ENCODE peak calls at places on chromosomes 4 and X, in eight cellular contexts. One of them, this sample, is unnamed.

GRCh38 chr4:175435437-175435836 is 376.6 kb downstream of the GPM6A start:
- DNase-seq in heart right ventricle: no peak
- DNase-seq in effector memory CD4-positive, alpha-beta T cell: no peak
- DNase-seq in neural progenitor cell: peak
- DNase-seq in pancreas: no peak
- DNase-seq in A673: peak
- DNase-seq in IMR-90: peak
- DNase-seq in brain microvascular endothelial cell: no peak
- DNase-seq in this sample: no peak

GRCh38 chr4:188032583-188032982 is 37.0 kb downstream of the ZFP42 start:
- DNase-seq in pancreas: no peak
- DNase-seq in heart right ventricle: no peak
- DNase-seq in IMR-90: no peak
- DNase-seq in brain microvascular endothelial cell: no peak
- DNase-seq in A673: no peak
- DNase-seq in neural progenitor cell: peak
- DNase-seq in effector memory CD4-positive, alpha-beta T cell: no peak
- DNase-seq in this sample: no peak

GRCh38 chr4:95417531-95417930 is 131.2 kb downstream of the UNC5C start:
- DNase-seq in pancreas: no peak
- DNase-seq in IMR-90: no peak
- DNase-seq in heart right ventricle: no peak
- DNase-seq in neural progenitor cell: no peak
- DNase-seq in effector memory CD4-positive, alpha-beta T cell: no peak
- DNase-seq in A673: no peak
- DNase-seq in brain microvascular endothelial cell: no peak
- DNase-seq in this sample: no peak

GRCh38 chrX:133544778-133545177 is 129.5 kb upstream of the GPC4 start:
- DNase-seq in effector memory CD4-positive, alpha-beta T cell: no peak
- DNase-seq in neural progenitor cell: no peak
- DNase-seq in pancreas: no peak
- DNase-seq in A673: no peak
- DNase-seq in IMR-90: no peak
- DNase-seq in brain microvascular endothelial cell: no peak
- DNase-seq in heart right ventricle: no peak
- DNase-seq in this sample: no peak

GRCh38 chrX:46375831-46376230 is 169.4 kb downstream of the ZNF674 start:
- DNase-seq in effector memory CD4-positive, alpha-beta T cell: no peak
- DNase-seq in pancreas: no peak
- DNase-seq in IMR-90: no peak
- DNase-seq in heart right ventricle: no peak
- DNase-seq in neural progenitor cell: no peak
- DNase-seq in A673: no peak
- DNase-seq in brain microvascular endothelial cell: no peak
- DNase-seq in this sample: no peak

GRCh38 chrX:16113978-16114554 is 9.3 kb upstream of the GRPR start:
- DNase-seq in neural progenitor cell: no peak
- DNase-seq in brain microvascular endothelial cell: no peak
- DNase-seq in heart right ventricle: no peak
- DNase-seq in effector memory CD4-positive, alpha-beta T cell: no peak
- DNase-seq in A673: no peak
- DNase-seq in pancreas: no peak
- DNase-seq in IMR-90: no peak
- DNase-seq in this sample: no peak

GRCh38 chrX:8748855-8749254 is 16.9 kb upstream of the ANOS1 start:
- DNase-seq in IMR-90: peak
- DNase-seq in effector memory CD4-positive, alpha-beta T cell: no peak
- DNase-seq in neural progenitor cell: peak
- DNase-seq in A673: peak
- DNase-seq in heart right ventricle: no peak
- DNase-seq in brain microvascular endothelial cell: peak
- DNase-seq in pancreas: no peak
- DNase-seq in this sample: peak

GRCh38 chrX:64152857-64153256 is 52.7 kb downstream of the AMER1 start:
- DNase-seq in heart right ventricle: no peak
- DNase-seq in effector memory CD4-positive, alpha-beta T cell: no peak
- DNase-seq in brain microvascular endothelial cell: no peak
- DNase-seq in pancreas: no peak
- DNase-seq in IMR-90: no peak
- DNase-seq in neural progenitor cell: peak
- DNase-seq in A673: no peak
- DNase-seq in this sample: no peak

GRCh38 chr4:7763788-7764187 is 175.9 kb downstream of the AFAP1 start:
- DNase-seq in pancreas: no peak
- DNase-seq in heart right ventricle: no peak
- DNase-seq in brain microvascular endothelial cell: peak
- DNase-seq in A673: no peak
- DNase-seq in neural progenitor cell: no peak
- DNase-seq in IMR-90: peak
- DNase-seq in effector memory CD4-positive, alpha-beta T cell: no peak
- DNase-seq in this sample: no peak

GRCh38 chr4:94262163-94263016 is 54.7 kb downstream of the SMARCAD1 start:
- DNase-seq in neural progenitor cell: no peak
- DNase-seq in IMR-90: no peak
- DNase-seq in pancreas: no peak
- DNase-seq in heart right ventricle: no peak
- DNase-seq in effector memory CD4-positive, alpha-beta T cell: no peak
- DNase-seq in A673: peak
- DNase-seq in brain microvascular endothelial cell: no peak
- DNase-seq in this sample: no peak

GRCh38 chr4:16893141-16893571 is 5.3 kb downstream of the LDB2 start:
- DNase-seq in IMR-90: peak
- DNase-seq in A673: peak
- DNase-seq in neural progenitor cell: no peak
- DNase-seq in heart right ventricle: no peak
- DNase-seq in pancreas: no peak
- DNase-seq in effector memory CD4-positive, alpha-beta T cell: no peak
- DNase-seq in brain microvascular endothelial cell: no peak
- DNase-seq in this sample: peak

GRCh38 chrX:72526534-72527508 is 45.8 kb downstream of the HDAC8 start:
- DNase-seq in A673: no peak
- DNase-seq in pancreas: no peak
- DNase-seq in IMR-90: peak
- DNase-seq in brain microvascular endothelial cell: peak
- DNase-seq in neural progenitor cell: no peak
- DNase-seq in effector memory CD4-positive, alpha-beta T cell: no peak
- DNase-seq in heart right ventricle: no peak
- DNase-seq in this sample: no peak

GRCh38 chrX:31199051-31199769 is 127.4 kb upstream of the FTHL17 start:
- DNase-seq in pancreas: no peak
- DNase-seq in A673: peak
- DNase-seq in heart right ventricle: no peak
- DNase-seq in neural progenitor cell: no peak
- DNase-seq in IMR-90: no peak
- DNase-seq in effector memory CD4-positive, alpha-beta T cell: no peak
- DNase-seq in brain microvascular endothelial cell: no peak
- DNase-seq in this sample: no peak

GRCh38 chrX:152819271-152819670 is 11.3 kb downstream of the CETN2 start:
- DNase-seq in A673: no peak
- DNase-seq in brain microvascular endothelial cell: no peak
- DNase-seq in IMR-90: peak
- DNase-seq in heart right ventricle: no peak
- DNase-seq in pancreas: no peak
- DNase-seq in neural progenitor cell: no peak
- DNase-seq in effector memory CD4-positive, alpha-beta T cell: no peak
- DNase-seq in this sample: no peak

GRCh38 chr4:64000241-64000640 is 409.0 kb downstream of the TECRL start:
- DNase-seq in IMR-90: no peak
- DNase-seq in heart right ventricle: no peak
- DNase-seq in pancreas: no peak
- DNase-seq in neural progenitor cell: no peak
- DNase-seq in A673: no peak
- DNase-seq in brain microvascular endothelial cell: no peak
- DNase-seq in effector memory CD4-positive, alpha-beta T cell: no peak
- DNase-seq in this sample: no peak

GRCh38 chrX:10015711-10016515 is 48.8 kb downstream of the CLDN34 start:
- DNase-seq in neural progenitor cell: peak
- DNase-seq in A673: peak
- DNase-seq in pancreas: peak
- DNase-seq in effector memory CD4-positive, alpha-beta T cell: no peak
- DNase-seq in heart right ventricle: peak
- DNase-seq in IMR-90: peak
- DNase-seq in brain microvascular endothelial cell: no peak
- DNase-seq in this sample: no peak

GRCh38 chr4:163681208-163681821 is 186.8 kb downstream of the TMA16 start:
- DNase-seq in heart right ventricle: no peak
- DNase-seq in A673: peak
- DNase-seq in brain microvascular endothelial cell: no peak
- DNase-seq in neural progenitor cell: peak
- DNase-seq in pancreas: no peak
- DNase-seq in IMR-90: peak
- DNase-seq in effector memory CD4-positive, alpha-beta T cell: peak
- DNase-seq in this sample: no peak

GRCh38 chrX:148288451-148288850 is 212.0 kb upstream of the AFF2 start:
- DNase-seq in effector memory CD4-positive, alpha-beta T cell: no peak
- DNase-seq in IMR-90: no peak
- DNase-seq in neural progenitor cell: no peak
- DNase-seq in pancreas: no peak
- DNase-seq in A673: no peak
- DNase-seq in brain microvascular endothelial cell: no peak
- DNase-seq in heart right ventricle: no peak
- DNase-seq in this sample: no peak

GRCh38 chr4:109079177-109079576 is 223.3 kb downstream of the COL25A1 start:
- DNase-seq in effector memory CD4-positive, alpha-beta T cell: no peak
- DNase-seq in heart right ventricle: no peak
- DNase-seq in neural progenitor cell: no peak
- DNase-seq in brain microvascular endothelial cell: no peak
- DNase-seq in IMR-90: peak
- DNase-seq in A673: no peak
- DNase-seq in pancreas: no peak
- DNase-seq in this sample: no peak
- H3K27ac ChIP-seq in effector memory CD4-positive, alpha-beta T cell: no peak
- H3K27ac ChIP-seq in heart right ventricle: no peak
- H3K27ac ChIP-seq in neural progenitor cell: no peak
- H3K27ac ChIP-seq in brain microvascular endothelial cell: peak
- H3K27ac ChIP-seq in IMR-90: no peak
- H3K27ac ChIP-seq in A673: no peak
- H3K27ac ChIP-seq in pancreas: no peak
- H3K27ac ChIP-seq in this sample: peak

DNA sequence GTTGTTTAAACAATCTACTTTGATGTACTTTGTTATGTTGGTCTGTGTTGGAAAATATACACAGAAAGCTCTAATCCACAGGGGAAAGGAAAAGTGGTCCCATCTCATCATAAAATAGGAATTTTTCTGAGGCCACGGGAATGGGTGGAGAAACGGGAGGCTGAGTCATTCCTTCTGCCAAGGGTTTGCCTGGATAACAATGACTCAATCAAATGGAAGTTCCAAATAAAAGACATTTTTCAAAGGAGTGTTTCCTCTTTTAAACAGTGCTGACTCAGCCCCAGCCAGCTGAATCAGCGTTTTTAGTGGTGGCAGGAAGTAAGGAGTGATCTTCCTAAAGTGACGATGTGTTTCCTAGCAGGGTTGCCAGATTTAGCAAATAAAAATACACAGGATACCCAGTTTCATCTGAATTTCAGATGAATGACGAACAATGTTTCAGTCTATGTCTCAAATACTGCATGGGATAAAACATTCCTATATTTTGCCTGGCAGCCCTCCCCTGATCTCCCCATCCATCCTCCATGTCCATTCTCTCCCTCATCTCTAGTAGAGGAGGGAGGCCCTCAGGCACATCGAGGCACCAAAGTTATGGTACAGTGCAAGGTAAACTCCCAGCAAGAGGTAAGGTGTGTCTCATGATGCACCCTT is 345.4 kb upstream of the GATB start:
- DNase-seq in brain microvascular endothelial cell: peak
- DNase-seq in IMR-90: peak
- DNase-seq in effector memory CD4-positive, alpha-beta T cell: no peak
- DNase-seq in heart right ventricle: peak
- DNase-seq in pancreas: no peak
- DNase-seq in A673: peak
- DNase-seq in neural progenitor cell: no peak
- DNase-seq in this sample: peak
- H3K27ac ChIP-seq in brain microvascular endothelial cell: peak
- H3K27ac ChIP-seq in IMR-90: peak
- H3K27ac ChIP-seq in effector memory CD4-positive, alpha-beta T cell: no peak
- H3K27ac ChIP-seq in heart right ventricle: peak
- H3K27ac ChIP-seq in pancreas: no peak
- H3K27ac ChIP-seq in A673: peak
- H3K27ac ChIP-seq in neural progenitor cell: no peak
- H3K27ac ChIP-seq in this sample: peak

DNA sequence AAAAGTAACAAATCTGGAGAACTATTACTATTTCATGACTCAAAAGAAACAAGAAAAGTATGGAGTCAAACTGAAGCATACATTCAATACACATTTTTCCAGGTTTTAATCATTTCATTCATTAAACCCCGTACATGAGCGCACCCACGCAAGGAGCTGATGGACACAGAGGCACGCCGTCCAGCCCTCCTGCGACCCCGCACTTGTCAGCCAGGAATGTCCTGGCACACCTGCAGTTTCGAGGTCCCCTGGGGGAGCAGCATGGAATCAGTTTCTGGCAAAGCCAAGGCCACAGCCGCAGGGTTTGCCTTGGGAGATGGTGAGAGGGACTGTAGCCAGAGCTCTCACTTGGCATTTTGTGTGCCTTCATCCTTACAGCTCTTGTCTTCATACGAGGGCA is 12.8 kb upstream of the SLC2A9 start:
- DNase-seq in pancreas: no peak
- DNase-seq in heart right ventricle: no peak
- DNase-seq in effector memory CD4-positive, alpha-beta T cell: no peak
- DNase-seq in neural progenitor cell: no peak
- DNase-seq in A673: no peak
- DNase-seq in IMR-90: no peak
- DNase-seq in brain microvascular endothelial cell: no peak
- DNase-seq in this sample: no peak
- H3K27ac ChIP-seq in pancreas: no peak
- H3K27ac ChIP-seq in heart right ventricle: no peak
- H3K27ac ChIP-seq in effector memory CD4-positive, alpha-beta T cell: no peak
- H3K27ac ChIP-seq in neural progenitor cell: no peak
- H3K27ac ChIP-seq in A673: no peak
- H3K27ac ChIP-seq in IMR-90: peak
- H3K27ac ChIP-seq in brain microvascular endothelial cell: peak
- H3K27ac ChIP-seq in this sample: no peak

DNA sequence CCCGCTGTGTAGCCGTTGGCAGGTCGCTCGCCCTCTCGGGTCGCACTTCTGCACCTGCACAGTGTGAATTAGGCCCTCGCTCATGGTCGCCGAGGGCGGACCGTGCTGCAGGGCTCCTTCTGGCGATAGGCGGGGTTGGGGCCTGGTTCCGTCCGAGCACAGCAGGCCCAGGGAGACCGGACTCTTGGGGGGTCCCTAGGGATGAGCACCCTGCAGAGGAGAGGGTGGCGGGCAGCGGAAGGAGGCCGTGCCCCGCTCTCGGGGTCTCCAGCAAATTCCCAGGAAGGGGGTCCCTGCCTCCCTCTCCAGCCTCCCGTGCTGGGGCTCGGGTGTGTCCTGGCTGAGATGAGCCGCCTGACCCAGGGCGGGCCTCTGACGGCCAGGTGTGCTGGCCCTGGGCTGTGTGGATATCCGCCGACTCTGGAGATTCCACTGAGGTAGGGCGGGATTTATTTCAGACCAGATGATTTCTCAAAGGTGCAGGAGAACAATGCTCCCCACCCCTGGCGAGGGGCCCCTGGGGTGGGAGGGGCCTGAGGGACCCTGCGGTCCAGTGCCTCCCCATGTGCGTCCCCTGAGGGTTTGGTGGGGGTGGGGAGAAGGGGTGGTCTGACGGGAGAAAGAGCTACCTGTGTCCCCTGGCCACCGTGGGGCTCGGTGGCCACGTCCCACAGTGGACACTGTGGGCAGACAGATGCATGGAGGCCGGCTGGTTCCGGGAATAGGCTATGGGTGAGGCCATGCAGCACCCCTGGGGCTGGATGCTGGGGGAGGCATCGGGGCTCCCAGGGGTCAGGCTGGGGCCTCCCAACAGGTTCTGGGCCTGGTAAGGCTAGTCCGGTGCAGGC is 867 bp upstream of the FAM53A start:
- DNase-seq in brain microvascular endothelial cell: no peak
- DNase-seq in heart right ventricle: no peak
- DNase-seq in IMR-90: no peak
- DNase-seq in pancreas: peak
- DNase-seq in effector memory CD4-positive, alpha-beta T cell: no peak
- DNase-seq in A673: no peak
- DNase-seq in neural progenitor cell: no peak
- DNase-seq in this sample: no peak
- H3K27ac ChIP-seq in brain microvascular endothelial cell: no peak
- H3K27ac ChIP-seq in heart right ventricle: no peak
- H3K27ac ChIP-seq in IMR-90: no peak
- H3K27ac ChIP-seq in pancreas: peak
- H3K27ac ChIP-seq in effector memory CD4-positive, alpha-beta T cell: no peak
- H3K27ac ChIP-seq in A673: no peak
- H3K27ac ChIP-seq in neural progenitor cell: no peak
- H3K27ac ChIP-seq in this sample: no peak